ENCODE peak calls at places on chromosomes 4 and X, in seven cellular contexts. L, D, T, V, K, C and H are unnamed samples.

GRCh38 chr4:62711575-62711974 is 1511.4 kb downstream of the ADGRL3 start:
- DNase-seq in D (no peak), T (no peak), K (no peak), L (no peak), C (no peak), V (no peak), H (no peak)

GRCh38 chr4:174423257-174423944 is 98.9 kb downstream of the HPGD start:
- DNase-seq in D (peak; percentile 54), L (peak; percentile 52), V (no peak), T (no peak), C (peak; percentile 61), K (peak; percentile 13), H (no peak)

GRCh38 chrX:121876316-121876715 is 828.9 kb downstream of the GLUD2 start:
- DNase-seq in V (no peak), D (no peak), C (no peak), K (no peak), T (no peak), L (no peak), H (no peak)

GRCh38 chrX:124594017-124594651 is 247.8 kb downstream of the SH2D1A start:
- DNase-seq in V (no peak), K (no peak), L (no peak), C (no peak), T (no peak), D (no peak), H (no peak)

GRCh38 chrX:49075347-49075746 is 1.5 kb upstream of the PRAF2 start:
- DNase-seq in C (no peak), T (no peak), L (no peak), K (no peak), V (no peak), D (no peak), H (no peak)

GRCh38 chrX:53256446-53257041 is 24.8 kb downstream of the IQSEC2 start:
- DNase-seq in K (peak; percentile 40), D (no peak), T (no peak), C (no peak), V (peak; percentile 50), L (no peak), H (no peak)

GRCh38 chrX:55007633-55008032 is 7.5 kb downstream of the APEX2 start:
- DNase-seq in K (no peak), D (peak; percentile 51), C (peak; percentile 6), L (no peak), V (no peak), T (no peak), H (peak; percentile 61)

GRCh38 chr4:103150677-103151076 is 47.5 kb downstream of the CENPE start:
- DNase-seq in D (no peak), K (no peak), V (no peak), T (no peak), C (no peak), L (no peak), H (no peak)

GRCh38 chrX:153397256-153397960 is 3.7 kb downstream of the PNMA6E start:
- DNase-seq in L (no peak), C (no peak), K (no peak), T (no peak), V (no peak), D (no peak), H (no peak)

DNA sequence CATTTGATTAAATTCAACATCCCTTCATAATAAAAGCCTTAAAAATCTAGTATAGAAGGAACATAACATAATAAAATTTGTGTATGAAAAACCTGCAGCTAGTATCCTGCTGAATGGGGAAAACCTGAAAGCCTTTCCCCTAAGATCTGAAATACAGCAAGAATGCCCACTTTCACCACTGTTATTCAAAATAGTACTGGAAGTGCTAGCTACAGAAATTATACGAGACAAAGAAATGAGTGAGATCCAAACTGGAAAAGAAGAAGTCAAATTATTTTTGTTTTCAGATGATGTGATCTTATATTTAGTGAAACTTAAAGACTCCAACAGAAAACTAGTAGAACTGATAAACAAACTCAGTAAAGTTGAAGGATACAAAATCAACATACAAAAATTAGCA is 152.9 kb downstream of the RTL3 start:
- DNase-seq in C (no peak), L (no peak), D (no peak), T (no peak), V (no peak), K (no peak), H (no peak)
- H3K27me3 ChIP-seq in C (no peaks in the 10 kb centered on the region), L (no peaks in the 10 kb centered on the region), D (no peaks in the 10 kb centered on the region), T (no peaks in the 10 kb centered on the region), V (no peaks in the 10 kb centered on the region), K (no peaks in the 10 kb centered on the region), H (no peaks in the 10 kb centered on the region)

GRCh38 chrX:13845721-13846378 is 29.0 kb upstream of the GPM6B start:
- DNase-seq in K (no peak), D (no peak), C (no peak), L (no peak), V (no peak), T (no peak), H (no peak)

GRCh38 chrX:13837290-13837745 is 20.4 kb upstream of the GPM6B start:
- DNase-seq in V (no peak), D (no peak), C (no peak), K (no peak), L (no peak), T (no peak), H (no peak)

GRCh38 chrX:13840121-13840520 is 23.2 kb upstream of the GPM6B start:
- DNase-seq in C (no peak), K (no peak), L (no peak), V (no peak), T (no peak), D (no peak), H (no peak)

GRCh38 chrX:13843150-13843721 is 26.3 kb upstream of the GPM6B start:
- DNase-seq in T (no peak), V (no peak), D (no peak), K (no peak), L (no peak), C (no peak), H (no peak)
- H3K4me3 ChIP-seq in T (no peak overlapping the region), V (no peak overlapping the region), D (no peak overlapping the region), K (no peak overlapping the region), L (no peak overlapping the region), C (no peak overlapping the region), H (no peak overlapping the region)

DNA sequence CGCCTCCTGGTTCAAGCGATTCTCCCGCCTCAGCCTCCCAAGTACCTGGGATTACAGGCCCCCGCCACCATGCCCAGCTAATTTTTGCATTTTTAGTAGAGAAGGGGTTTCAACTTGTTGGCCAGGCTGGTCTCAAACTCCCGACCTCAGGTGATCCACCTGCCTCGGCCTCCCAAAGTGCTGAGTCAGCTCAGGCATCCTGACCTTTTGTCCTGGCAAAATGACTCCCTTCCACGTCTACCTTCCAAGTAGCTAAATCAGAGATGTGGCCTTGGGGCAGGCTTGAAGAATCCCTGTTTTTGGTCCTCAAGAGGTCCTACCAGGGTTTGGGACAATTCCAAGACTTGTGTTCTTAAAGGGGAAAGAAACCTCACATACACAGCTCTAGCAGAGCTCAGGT is 12.8 kb downstream of the AFAP1 start:
- DNase-seq in K (no peak), C (no peak), V (peak; percentile 30), T (peak; percentile 21), D (no peak), L (no peak), H (no peak)
- TF ChIP-seq EP300 in K (no peak), C (no peak), V (no peak), T (no peak), D (no peak), L (no peak), H (no peak)

GRCh38 chr4:3482707-3483106 is 19.6 kb downstream of the DOK7 start:
- DNase-seq in D (no peak), V (no peak), T (no peak), K (no peak), C (no peak), L (no peak), H (no peak)
- H3K27me3 ChIP-seq in D (no peaks in the 10 kb centered on the region), V (peaks cover 61% of the 10 kb centered on the region), T (peaks cover 82% of the 10 kb centered on the region), K (peaks cover 23% of the 10 kb centered on the region), C (peaks cover 86% of the 10 kb centered on the region), L (no peaks in the 10 kb centered on the region), H (no peaks in the 10 kb centered on the region)

DNA sequence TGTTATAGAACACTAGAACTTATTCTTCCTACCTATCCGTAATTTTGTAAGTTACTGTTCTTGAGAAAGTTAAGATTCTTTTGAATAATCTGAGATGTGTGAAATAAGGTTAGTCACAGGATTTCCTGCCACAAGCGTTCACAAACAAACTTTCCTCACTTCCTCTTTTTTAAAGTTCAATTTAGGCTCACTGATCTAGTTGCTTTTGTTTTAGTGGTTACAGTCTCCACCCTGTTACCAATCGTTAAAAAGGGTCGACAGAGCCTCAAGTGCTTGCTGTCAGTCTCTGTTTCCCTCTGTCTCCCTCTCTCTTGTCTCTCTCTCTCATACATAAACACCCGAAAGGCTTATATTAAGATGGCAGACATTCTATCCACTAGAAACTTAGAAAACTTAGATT is 35.9 kb upstream of the STK26 start:
- DNase-seq in L (no peak), C (no peak), K (no peak), V (no peak), T (no peak), D (no peak), H (no peak)
- H3K4me3 ChIP-seq in L (no peak overlapping the region), C (no peak overlapping the region), K (no peak overlapping the region), V (no peak overlapping the region), T (no peak overlapping the region), D (no peak overlapping the region), H (no peak overlapping the region)

GRCh38 chrX:50704360-50704759 is 109.6 kb downstream of the SHROOM4 start:
- DNase-seq in L (no peak), V (no peak), C (no peak), K (no peak), T (no peak), D (no peak), H (no peak)

GRCh38 chrX:50704987-50705386 is 109.0 kb downstream of the SHROOM4 start:
- DNase-seq in L (no peak), D (no peak), T (no peak), C (no peak), K (no peak), V (no peak), H (no peak)

GRCh38 chrX:50707955-50708694 is 105.9 kb downstream of the SHROOM4 start:
- DNase-seq in V (no peak), L (no peak), D (no peak), C (no peak), T (no peak), K (no peak), H (no peak)

GRCh38 chrX:50711907-50712306 is 102.1 kb downstream of the SHROOM4 start:
- DNase-seq in C (no peak), T (no peak), L (no peak), D (no peak), V (no peak), K (no peak), H (no peak)

DNA sequence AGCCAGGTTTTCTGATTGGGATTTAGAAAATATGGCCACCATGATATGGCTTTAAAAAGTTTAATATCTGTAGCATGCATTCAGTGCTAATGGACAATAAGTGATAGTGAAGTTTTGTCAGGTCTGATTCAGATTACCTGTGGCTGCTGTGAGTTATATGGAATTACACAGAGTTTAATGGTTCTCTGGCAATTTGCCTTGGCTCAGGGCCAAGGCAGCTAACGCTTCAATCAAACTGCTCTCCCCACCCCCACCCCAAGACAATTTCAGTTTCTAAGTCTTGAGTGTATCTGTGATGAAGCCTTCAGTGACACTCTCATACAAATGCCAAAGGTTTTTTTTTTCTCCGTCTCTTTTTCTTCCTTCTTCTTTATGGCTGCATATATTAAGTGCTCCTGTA is 106.6 kb downstream of the SHROOM4 start:
- DNase-seq in L (no peak), T (no peak), D (no peak), V (no peak), K (no peak), C (no peak), H (no peak)
- TF ChIP-seq EP300 in L (no peak), T (no peak), D (no peak), V (no peak), K (no peak), C (no peak), H (no peak)